ENCODE peak calls at places on chromosomes 4 and X, in eight cellular contexts. S is heart left ventricle, Z is lower lobe of right lung, J is psoas muscle, D is thyroid gland, X is kidney, V is GM23338, Q is suprapubic skin. A is an unnamed sample.

GRCh38 chr4:85127653-85128052 is 161.2 kb upstream of the WDFY3 start:
- DNase-seq in V (peak; percentile 81), X (no peak), J (no peak), D (peak; percentile 38), Q (no peak), Z (no peak), S (peak; percentile 38), A (no peak)

GRCh38 chrX:51395807-51396728 is 63.4 kb downstream of the NUDT10 start:
- DNase-seq in S (peak; percentile 30), V (peak; percentile 73), J (no peak), Z (peak; percentile 39), X (peak; percentile 70), Q (no peak), D (peak; percentile 32), A (no peak)

GRCh38 chr4:99714179-99714578 is 56.6 kb upstream of the C4orf54 start:
- DNase-seq in S (no peak), J (no peak), X (no peak), Q (no peak), Z (no peak), D (no peak), V (no peak), A (no peak)

GRCh38 chr4:7397206-7398103 is 37.3 kb downstream of the PSAPL1 start:
- DNase-seq in X (no peak), Q (peak; percentile 44), J (no peak), D (no peak), Z (peak; percentile 26), S (no peak), V (no peak), A (peak; percentile 44)

GRCh38 chr4:156346959-156347385 is 393.3 kb upstream of the CTSO start:
- DNase-seq in X (no peak), V (peak; percentile 39), J (no peak), Z (no peak), D (no peak), S (no peak), Q (no peak), A (no peak)

GRCh38 chr4:71807469-71807868 is 23.6 kb upstream of the GC start:
- DNase-seq in X (no peak), D (no peak), V (no peak), Q (no peak), Z (no peak), J (no peak), S (no peak), A (no peak)

GRCh38 chr4:153486281-153487151 is 20.4 kb downstream of the TMEM131L start:
- DNase-seq in J (no peak), D (peak; percentile 55), Q (no peak), Z (no peak), S (peak; percentile 38), V (peak; percentile 58), X (peak; percentile 73), A (peak; percentile 79)

GRCh38 chrX:132181364-132181763 is 37.9 kb downstream of the RAP2C start:
- DNase-seq in J (no peak), D (peak; percentile 62), S (peak; percentile 34), Z (no peak), V (no peak), X (no peak), Q (peak; percentile 55), A (no peak)

GRCh38 chrX:21529771-21530170 is 128.4 kb downstream of the KLHL34 start:
- DNase-seq in X (no peak), V (no peak), Z (no peak), S (no peak), D (no peak), Q (no peak), J (no peak), A (no peak)

GRCh38 chrX:53479295-53479694 is 45.1 kb upstream of the HSD17B10 start:
- DNase-seq in D (no peak), J (no peak), X (no peak), Z (no peak), V (peak; percentile 63), S (no peak), Q (no peak), A (no peak)

GRCh38 chrX:107324493-107325310 is 118.3 kb downstream of the DNAAF6 start:
- DNase-seq in Q (no peak), Z (peak; percentile 48), D (peak; percentile 73), X (peak; percentile 73), V (peak; percentile 82), S (no peak), J (no peak), A (no peak)

GRCh38 chrX:78330068-78330467 is 2.7 kb upstream of the CYSLTR1 start:
- DNase-seq in X (no peak), Q (no peak), Z (no peak), D (no peak), V (no peak), J (no peak), S (no peak), A (no peak)

GRCh38 chr4:183153190-183153916 is 54.3 kb downstream of the WWC2 start:
- DNase-seq in Z (no peak), S (no peak), Q (no peak), D (peak; percentile 38), X (no peak), J (no peak), V (peak; percentile 52), A (no peak)

GRCh38 chr4:56668267-56668666 is 12.8 kb downstream of the HOPX start:
- DNase-seq in X (no peak), J (no peak), Z (no peak), D (no peak), V (peak; percentile 60), Q (no peak), S (no peak), A (no peak)

GRCh38 chr4:147843162-147843561 is 111.3 kb downstream of the ARHGAP10 start:
- DNase-seq in Q (no peak), Z (no peak), X (no peak), V (peak; percentile 50), D (no peak), J (no peak), S (no peak), A (no peak)

GRCh38 chr4:131447883-131448282 is 1701.2 kb upstream of the PCDH10 start:
- DNase-seq in Q (no peak), Z (no peak), D (no peak), S (no peak), V (no peak), J (no peak), X (no peak), A (no peak)
- TF ChIP-seq CTCF in Q (no peak), Z (no peak), D (no peak), S (no peak), V (no peak), J (no peak), X (no peak), A (no peak)

GRCh38 chrX:16567681-16568080 is 82.3 kb upstream of the S100G start:
- DNase-seq in V (no peak), D (no peak), Z (no peak), J (no peak), S (no peak), X (no peak), Q (no peak), A (no peak)
- H3K27ac ChIP-seq in V (no peak overlapping the region), D (no peak overlapping the region), Z (no peak overlapping the region), J (no peak overlapping the region), S (no peak overlapping the region), X (no peak overlapping the region), Q (no peak overlapping the region), A (no peak overlapping the region)

GRCh38 chr4:173185832-173186545 is 17.4 kb downstream of the GALNT7 start:
- DNase-seq in J (no peak), X (no peak), D (no peak), Z (no peak), S (no peak), Q (no peak), V (no peak), A (no peak)

GRCh38 chr4:173178144-173178543 is 9.5 kb downstream of the GALNT7 start:
- DNase-seq in D (no peak), S (no peak), Z (no peak), J (no peak), Q (no peak), X (no peak), V (no peak), A (no peak)

GRCh38 chr4:173177232-173177631 is 8.6 kb downstream of the GALNT7 start:
- DNase-seq in Q (no peak), S (no peak), V (no peak), Z (no peak), D (no peak), X (no peak), J (no peak), A (no peak)

GRCh38 chr4:173181769-173182374 is 13.3 kb downstream of the GALNT7 start:
- DNase-seq in X (no peak), J (no peak), Z (no peak), D (no peak), S (no peak), Q (no peak), V (no peak), A (no peak)

GRCh38 chr4:173182403-173182802 is 13.8 kb downstream of the GALNT7 start:
- DNase-seq in Q (no peak), V (no peak), Z (no peak), J (no peak), D (no peak), X (no peak), S (no peak), A (peak; percentile 72)
- TF ChIP-seq CTCF in Q (no peak), V (no peak), Z (no peak), J (no peak), D (no peak), X (no peak), S (no peak), A (no peak)

DNA sequence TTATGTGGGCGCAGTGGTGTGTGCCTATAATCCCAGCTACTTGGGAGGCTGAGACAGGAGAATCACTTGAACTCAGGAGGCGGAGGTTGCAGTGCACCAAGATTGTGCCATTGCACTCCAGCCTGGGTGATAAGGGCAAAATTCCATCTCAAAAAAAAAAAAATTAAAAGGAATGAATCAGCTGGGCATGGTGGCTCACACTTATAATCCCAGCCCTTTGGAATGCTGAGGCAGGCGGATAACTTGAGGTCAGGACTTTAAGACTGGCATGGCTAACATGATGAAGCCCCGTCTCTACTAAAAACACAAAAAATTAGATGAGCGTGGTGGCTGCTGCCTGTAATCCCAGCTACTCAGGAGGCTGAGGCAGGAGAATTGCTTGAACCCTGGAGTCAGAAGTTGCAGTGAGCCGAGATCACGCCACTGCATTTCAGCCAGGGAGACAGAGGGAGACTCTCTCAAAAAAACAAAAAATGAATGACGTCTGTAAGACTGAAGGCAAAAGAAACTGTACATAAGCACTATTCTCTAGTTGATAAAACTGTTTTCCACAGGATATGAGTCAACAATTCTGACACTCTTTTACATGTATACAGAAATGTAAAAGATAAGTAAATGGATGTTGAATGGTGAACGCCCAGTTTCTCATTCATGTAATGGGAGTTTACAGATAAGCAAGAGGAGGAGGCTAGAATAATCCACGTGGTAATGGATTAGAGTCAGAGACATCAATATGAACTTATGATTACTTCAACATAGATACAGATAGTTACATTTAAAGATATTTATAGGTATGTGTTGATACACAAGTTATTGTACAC is 22.2 kb downstream of the CENPC start:
- DNase-seq in Z (no peak), X (no peak), J (no peak), Q (no peak), V (no peak), D (no peak), S (no peak), A (no peak)
- H3K27ac ChIP-seq in Z (no peak overlapping the region), X (no peak overlapping the region), J (no peak overlapping the region), Q (no peak overlapping the region), V (no peak overlapping the region), D (no peak overlapping the region), S (no peak overlapping the region), A (no peak overlapping the region)

GRCh38 chrX:43949669-43950068 is 23.5 kb downstream of the NDP start:
- DNase-seq in J (no peak), X (peak; percentile 73), Z (peak; percentile 44), Q (no peak), D (peak; percentile 25), V (peak; percentile 74), S (peak; percentile 41), A (no peak)
- TF ChIP-seq CTCF in J (peak; percentile 27), X (peak; percentile 32), Z (peak; percentile 34), Q (peak; percentile 14), D (peak; percentile 49), V (peak; percentile 51), S (peak; percentile 51), A (peak; percentile 36)

A was measured in ascending aorta.